ENCODE peak calls at places on chromosomes 12 and 14, in five cellular contexts. One of them, this sample, is unnamed.

GRCh38 chr12:70214972-70215617 is 28.1 kb upstream of the CNOT2 start:
- DNase-seq in MM.1S: no peak
- DNase-seq in GM23248: no peak
- DNase-seq in breast epithelium: no peak
- DNase-seq in neural progenitor cell: no peak
- DNase-seq in this sample: no peak

GRCh38 chr14:63787995-63788946 is 60.4 kb upstream of the SGPP1 start:
- DNase-seq in MM.1S: no peak
- DNase-seq in GM23248: no peak
- DNase-seq in breast epithelium: no peak
- DNase-seq in neural progenitor cell: peak
- DNase-seq in this sample: no peak

GRCh38 chr12:108337235-108338223 is 1.6 kb downstream of the CMKLR1 start:
- DNase-seq in MM.1S: peak
- DNase-seq in GM23248: peak
- DNase-seq in breast epithelium: no peak
- DNase-seq in neural progenitor cell: peak
- DNase-seq in this sample: no peak

GRCh38 chr14:42214981-42215491 is 608.4 kb downstream of the LRFN5 start:
- DNase-seq in MM.1S: no peak
- DNase-seq in GM23248: peak
- DNase-seq in breast epithelium: no peak
- DNase-seq in neural progenitor cell: no peak
- DNase-seq in this sample: no peak

GRCh38 chr14:53964249-53964648 is 7.6 kb upstream of the BMP4 start:
- DNase-seq in MM.1S: no peak
- DNase-seq in GM23248: no peak
- DNase-seq in breast epithelium: no peak
- DNase-seq in neural progenitor cell: no peak
- DNase-seq in this sample: no peak

GRCh38 chr14:105414456-105415371 is 4.9 kb upstream of the MTA1 start:
- DNase-seq in MM.1S: no peak
- DNase-seq in GM23248: peak
- DNase-seq in breast epithelium: peak
- DNase-seq in neural progenitor cell: peak
- DNase-seq in this sample: peak

GRCh38 chr12:69985656-69986055 is 160.6 kb downstream of the MYRFL start:
- DNase-seq in MM.1S: peak
- DNase-seq in GM23248: no peak
- DNase-seq in breast epithelium: no peak
- DNase-seq in neural progenitor cell: peak
- DNase-seq in this sample: no peak

GRCh38 chr14:33871394-33871793 is 79.5 kb downstream of the EGLN3 start:
- DNase-seq in MM.1S: no peak
- DNase-seq in GM23248: no peak
- DNase-seq in breast epithelium: no peak
- DNase-seq in neural progenitor cell: no peak
- DNase-seq in this sample: no peak

GRCh38 chr14:68633131-68633991 is 159.5 kb downstream of the ZFP36L1 start:
- DNase-seq in MM.1S: no peak
- DNase-seq in GM23248: no peak
- DNase-seq in breast epithelium: peak
- DNase-seq in neural progenitor cell: no peak
- DNase-seq in this sample: peak

GRCh38 chr12:109385339-109386078 is 37.8 kb downstream of the MYO1H start:
- DNase-seq in MM.1S: peak
- DNase-seq in GM23248: peak
- DNase-seq in breast epithelium: no peak
- DNase-seq in neural progenitor cell: peak
- DNase-seq in this sample: no peak

GRCh38 chr14:74864193-74864592 is 11.8 kb downstream of the PROX2 start:
- DNase-seq in MM.1S: no peak
- DNase-seq in GM23248: no peak
- DNase-seq in breast epithelium: no peak
- DNase-seq in neural progenitor cell: no peak
- DNase-seq in this sample: no peak

GRCh38 chr12:119711693-119712092 is 43.8 kb downstream of the PRKAB1 start:
- DNase-seq in MM.1S: no peak
- DNase-seq in GM23248: no peak
- DNase-seq in breast epithelium: no peak
- DNase-seq in neural progenitor cell: no peak
- DNase-seq in this sample: no peak

GRCh38 chr14:101173698-101174521 is 270.4 kb upstream of the RTL1 start:
- DNase-seq in MM.1S: no peak
- DNase-seq in GM23248: no peak
- DNase-seq in breast epithelium: no peak
- DNase-seq in neural progenitor cell: no peak
- DNase-seq in this sample: no peak

GRCh38 chr12:25051583-25052190 is 102.8 kb upstream of the BCAT1 start:
- DNase-seq in MM.1S: peak
- DNase-seq in GM23248: no peak
- DNase-seq in breast epithelium: no peak
- DNase-seq in neural progenitor cell: no peak
- DNase-seq in this sample: no peak

GRCh38 chr12:47373554-47374150 is 293.9 kb upstream of the AMIGO2 start:
- DNase-seq in MM.1S: no peak
- DNase-seq in GM23248: no peak
- DNase-seq in breast epithelium: no peak
- DNase-seq in neural progenitor cell: no peak
- DNase-seq in this sample: no peak

GRCh38 chr12:51777457-51777856 is 71.1 kb downstream of the FIGNL2 start:
- DNase-seq in MM.1S: no peak
- DNase-seq in GM23248: no peak
- DNase-seq in breast epithelium: no peak
- DNase-seq in neural progenitor cell: peak
- DNase-seq in this sample: no peak

GRCh38 chr12:11875414-11875935 is 195.3 kb upstream of the BCL2L14 start:
- DNase-seq in MM.1S: no peak
- DNase-seq in GM23248: no peak
- DNase-seq in breast epithelium: no peak
- DNase-seq in neural progenitor cell: no peak
- DNase-seq in this sample: no peak

GRCh38 chr14:37078131-37078530 is 94.3 kb downstream of the SLC25A21 start:
- DNase-seq in MM.1S: no peak
- DNase-seq in GM23248: no peak
- DNase-seq in breast epithelium: no peak
- DNase-seq in neural progenitor cell: no peak
- DNase-seq in this sample: no peak

GRCh38 chr12:111596985-111597730 is 2.0 kb downstream of the ATXN2 start:
- DNase-seq in MM.1S: peak
- DNase-seq in GM23248: peak
- DNase-seq in breast epithelium: peak
- DNase-seq in neural progenitor cell: peak
- DNase-seq in this sample: peak

GRCh38 chr12:10701226-10701681 is 21.9 kb downstream of the YBX3 start:
- DNase-seq in MM.1S: peak
- DNase-seq in GM23248: peak
- DNase-seq in breast epithelium: no peak
- DNase-seq in neural progenitor cell: no peak
- DNase-seq in this sample: no peak

GRCh38 chr12:47216150-47216677 is 136.5 kb upstream of the AMIGO2 start:
- DNase-seq in MM.1S: peak
- DNase-seq in GM23248: no peak
- DNase-seq in breast epithelium: no peak
- DNase-seq in neural progenitor cell: no peak
- DNase-seq in this sample: peak

GRCh38 chr12:123089631-123090353 is 61.1 kb downstream of the PITPNM2 start:
- DNase-seq in MM.1S: no peak
- DNase-seq in GM23248: peak
- DNase-seq in breast epithelium: no peak
- DNase-seq in neural progenitor cell: no peak
- DNase-seq in this sample: no peak

GRCh38 chr14:95260537-95261440 is 58.9 kb downstream of the CLMN start:
- DNase-seq in MM.1S: no peak
- DNase-seq in GM23248: peak
- DNase-seq in breast epithelium: peak
- DNase-seq in neural progenitor cell: no peak
- DNase-seq in this sample: no peak

GRCh38 chr12:52296572-52297215 is 5.4 kb upstream of the KRT81 start:
- DNase-seq in MM.1S: no peak
- DNase-seq in GM23248: no peak
- DNase-seq in breast epithelium: no peak
- DNase-seq in neural progenitor cell: no peak
- DNase-seq in this sample: no peak

GRCh38 chr12:109579639-109580038 is 6.0 kb downstream of the MVK start:
- DNase-seq in MM.1S: no peak
- DNase-seq in GM23248: no peak
- DNase-seq in breast epithelium: no peak
- DNase-seq in neural progenitor cell: no peak
- DNase-seq in this sample: no peak

GRCh38 chr12:110015132-110015531 is 15.9 kb downstream of the ANKRD13A start:
- DNase-seq in MM.1S: peak
- DNase-seq in GM23248: no peak
- DNase-seq in breast epithelium: no peak
- DNase-seq in neural progenitor cell: no peak
- DNase-seq in this sample: no peak

GRCh38 chr12:115911360-115911759 is 366.1 kb downstream of the MED13L start:
- DNase-seq in MM.1S: no peak
- DNase-seq in GM23248: no peak
- DNase-seq in breast epithelium: no peak
- DNase-seq in neural progenitor cell: no peak
- DNase-seq in this sample: no peak

GRCh38 chr14:33508663-33509062 is 442.2 kb downstream of the EGLN3 start:
- DNase-seq in MM.1S: no peak
- DNase-seq in GM23248: no peak
- DNase-seq in breast epithelium: no peak
- DNase-seq in neural progenitor cell: no peak
- DNase-seq in this sample: no peak

GRCh38 chr12:61414470-61414869 is 845.7 kb upstream of the USP15 start:
- DNase-seq in MM.1S: no peak
- DNase-seq in GM23248: no peak
- DNase-seq in breast epithelium: no peak
- DNase-seq in neural progenitor cell: no peak
- DNase-seq in this sample: no peak

GRCh38 chr14:53714495-53715389 is 241.9 kb downstream of the BMP4 start:
- DNase-seq in MM.1S: no peak
- DNase-seq in GM23248: no peak
- DNase-seq in breast epithelium: no peak
- DNase-seq in neural progenitor cell: no peak
- DNase-seq in this sample: no peak

GRCh38 chr12:82461393-82461792 is 103.1 kb downstream of the METTL25 start:
- DNase-seq in MM.1S: no peak
- DNase-seq in GM23248: no peak
- DNase-seq in breast epithelium: no peak
- DNase-seq in neural progenitor cell: no peak
- DNase-seq in this sample: no peak

GRCh38 chr12:82461851-82462250 is 103.5 kb downstream of the METTL25 start:
- DNase-seq in MM.1S: no peak
- DNase-seq in GM23248: no peak
- DNase-seq in breast epithelium: no peak
- DNase-seq in neural progenitor cell: no peak
- DNase-seq in this sample: no peak

GRCh38 chr12:82456633-82457032 is 98.3 kb downstream of the METTL25 start:
- DNase-seq in MM.1S: no peak
- DNase-seq in GM23248: no peak
- DNase-seq in breast epithelium: no peak
- DNase-seq in neural progenitor cell: no peak
- DNase-seq in this sample: no peak

DNA sequence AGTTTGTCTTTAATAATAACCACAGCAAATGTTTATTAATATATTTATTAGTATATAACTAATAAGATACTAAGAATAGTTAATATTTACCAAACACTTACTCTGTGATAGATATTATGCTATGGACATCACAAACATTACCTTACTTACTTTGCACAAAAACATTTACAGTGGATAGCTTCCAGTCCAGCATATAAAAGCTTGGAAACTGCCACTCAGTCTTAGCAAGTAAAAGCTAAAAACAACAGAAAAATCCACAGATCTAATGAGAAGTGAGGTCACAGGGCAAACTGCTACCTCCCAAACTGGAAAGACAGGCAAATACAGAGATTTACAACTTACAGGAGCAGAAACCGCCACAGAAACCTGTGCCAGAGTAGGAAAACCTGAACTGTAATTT is 99.8 kb downstream of the METTL25 start:
- DNase-seq in MM.1S: no peak
- DNase-seq in GM23248: no peak
- DNase-seq in breast epithelium: no peak
- DNase-seq in neural progenitor cell: no peak
- DNase-seq in this sample: no peak
- H3K27ac ChIP-seq in MM.1S: no peak
- H3K27ac ChIP-seq in GM23248: no peak
- H3K27ac ChIP-seq in breast epithelium: no peak
- H3K27ac ChIP-seq in neural progenitor cell: no peak
- H3K27ac ChIP-seq in this sample: no peak

GRCh38 chr12:126384029-126384564 is 1318.9 kb downstream of the AACS start:
- DNase-seq in MM.1S: no peak
- DNase-seq in GM23248: no peak
- DNase-seq in breast epithelium: no peak
- DNase-seq in neural progenitor cell: peak
- DNase-seq in this sample: no peak
- H3K27ac ChIP-seq in MM.1S: no peak
- H3K27ac ChIP-seq in GM23248: no peak
- H3K27ac ChIP-seq in breast epithelium: no peak
- H3K27ac ChIP-seq in neural progenitor cell: peak
- H3K27ac ChIP-seq in this sample: no peak

DNA sequence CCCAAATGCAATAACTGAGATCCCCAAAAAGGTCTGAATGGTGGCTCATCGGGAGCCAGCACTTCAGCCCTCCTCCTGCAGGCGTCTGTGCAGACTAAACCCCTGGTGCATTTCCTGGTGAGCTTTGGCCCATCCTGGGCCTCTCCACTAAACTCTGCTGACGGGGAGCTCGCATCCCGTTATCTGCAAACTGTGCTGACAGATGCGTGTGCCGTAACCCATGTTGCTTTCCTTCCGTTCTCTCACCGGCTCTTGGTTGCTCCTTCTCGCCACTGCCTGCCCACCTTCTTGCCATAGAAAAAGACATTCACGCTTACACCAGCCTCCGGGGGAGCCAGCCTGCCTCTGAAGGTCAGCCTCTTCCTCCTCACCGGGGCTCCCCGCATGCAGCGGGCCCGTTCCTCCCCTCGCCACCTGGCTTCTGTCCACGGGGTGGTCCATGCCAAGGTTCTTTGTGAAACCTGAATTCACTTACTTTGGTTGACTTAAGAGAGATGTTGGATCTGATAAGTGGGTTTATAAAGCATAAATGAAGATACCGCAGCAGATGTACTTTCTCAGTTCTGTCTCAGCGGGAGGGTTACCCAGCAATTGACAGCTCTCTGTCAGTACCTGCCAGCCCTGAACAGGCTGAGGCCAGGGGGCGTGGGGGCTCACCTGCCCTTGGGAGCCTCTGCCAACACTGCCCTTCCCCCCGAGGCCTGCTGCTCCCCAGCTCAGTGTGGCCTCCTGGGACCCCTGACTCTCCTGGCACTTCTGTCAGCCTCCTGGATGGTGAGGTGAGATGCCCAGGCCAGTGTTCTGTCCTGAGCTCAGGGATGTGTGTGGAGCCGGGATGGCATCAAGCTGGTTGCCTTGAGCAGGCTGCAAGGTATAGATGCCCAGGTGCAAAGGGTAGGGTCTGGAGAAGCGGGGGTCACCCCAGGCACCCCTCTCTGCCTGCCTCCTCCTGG is 14.2 kb downstream of the ZFYVE21 start:
- DNase-seq in MM.1S: no peak
- DNase-seq in GM23248: no peak
- DNase-seq in breast epithelium: no peak
- DNase-seq in neural progenitor cell: no peak
- DNase-seq in this sample: no peak
- H3K27ac ChIP-seq in MM.1S: no peak
- H3K27ac ChIP-seq in GM23248: no peak
- H3K27ac ChIP-seq in breast epithelium: peak
- H3K27ac ChIP-seq in neural progenitor cell: no peak
- H3K27ac ChIP-seq in this sample: no peak

GRCh38 chr12:130992979-130993538 is 39.4 kb downstream of the ADGRD1 start:
- DNase-seq in MM.1S: no peak
- DNase-seq in GM23248: no peak
- DNase-seq in breast epithelium: no peak
- DNase-seq in neural progenitor cell: no peak
- DNase-seq in this sample: no peak
- H3K27ac ChIP-seq in MM.1S: no peak
- H3K27ac ChIP-seq in GM23248: no peak
- H3K27ac ChIP-seq in breast epithelium: no peak
- H3K27ac ChIP-seq in neural progenitor cell: no peak
- H3K27ac ChIP-seq in this sample: no peak